ENCODE peak calls at places on chromosomes 4 and X, in seven cellular contexts. L is M059J; M is psoas muscle; P is stimulated activated CD4-positive, alpha-beta T cell treated with anti-CD3 and anti-CD28 coated beads, Interleukin-4, amount 100 ng/mL, for 1 hour; I is NCI-H1417 treated with DMSO at 0.1 percent for 48 hours; B is central memory CD4-positive, alpha-beta T cell; X is A172. G is an unnamed sample.

GRCh38 chr4:10554694-10555093 is 97.5 kb upstream of the ZNF518B start:
- DNase-seq in M (no peak), L (peak; percentile 56), X (peak; percentile 38), B (peak; percentile 8), P (peak; percentile 9), I (no peak), G (no peak)

GRCh38 chr4:86582453-86582852 is 11.7 kb upstream of the PTPN13 start:
- DNase-seq in P (no peak), M (no peak), B (no peak), I (no peak), X (no peak), L (peak; percentile 22), G (no peak)

GRCh38 chr4:2714071-2714770 is 41.9 kb downstream of the TNIP2 start:
- DNase-seq in L (no peak), B (peak; percentile 51), I (no peak), P (peak; percentile 40), X (no peak), M (no peak), G (no peak)

GRCh38 chr4:23006756-23007155 is 314.0 kb downstream of the GBA3 start:
- DNase-seq in X (peak; percentile 58), P (no peak), I (no peak), L (peak; percentile 68), M (no peak), B (no peak), G (no peak)

GRCh38 chr4:81836716-81837115 is 365.0 kb upstream of the RASGEF1B start:
- DNase-seq in B (no peak), L (no peak), M (no peak), P (no peak), I (no peak), X (no peak), G (no peak)

GRCh38 chrX:153907456-153907855 is 3.0 kb downstream of the AVPR2 start:
- DNase-seq in P (no peak), X (no peak), L (no peak), I (no peak), B (no peak), M (no peak), G (no peak)

GRCh38 chrX:9535101-9535500 is 70.2 kb downstream of the TBL1X start:
- DNase-seq in M (no peak), P (no peak), B (no peak), L (no peak), I (no peak), X (no peak), G (no peak)

GRCh38 chr4:98694076-98694475 is 35.7 kb upstream of the TSPAN5 start:
- DNase-seq in L (no peak), P (no peak), B (no peak), X (no peak), M (no peak), I (no peak), G (no peak)

GRCh38 chr4:23768541-23768940 is 121.3 kb downstream of the PPARGC1A start:
- DNase-seq in I (no peak), X (peak; percentile 13), B (no peak), L (peak; percentile 54), M (no peak), P (no peak), G (no peak)

GRCh38 chr4:173270312-173271027 is 63.7 kb downstream of the HMGB2 start:
- DNase-seq in I (no peak), P (no peak), B (no peak), L (peak; percentile 13), X (no peak), M (no peak), G (no peak)

GRCh38 chr4:105990933-105991332 is 95.7 kb downstream of the NPNT start:
- DNase-seq in L (peak; percentile 95), I (no peak), B (no peak), M (peak; percentile 90), X (peak; percentile 87), P (no peak), G (no peak)

GRCh38 chr4:142404191-142404611 is 441.9 kb downstream of the INPP4B start:
- DNase-seq in M (peak; percentile 33), L (peak; percentile 78), P (peak; percentile 30), B (no peak), X (peak; percentile 60), I (no peak), G (no peak)

GRCh38 chr4:111744847-111745246 is 400.4 kb upstream of the FAM241A start:
- DNase-seq in I (no peak), M (no peak), P (no peak), X (no peak), L (no peak), B (no peak), G (no peak)

GRCh38 chr4:167452922-167453321 is 218.6 kb upstream of the SPOCK3 start:
- DNase-seq in B (no peak), P (no peak), M (no peak), X (no peak), L (no peak), I (no peak), G (no peak)

GRCh38 chrX:38837389-38837788 is 36.1 kb downstream of the MID1IP1 start:
- DNase-seq in B (no peak), P (no peak), M (no peak), X (no peak), L (no peak), I (no peak), G (no peak)

GRCh38 chr4:172147702-172148101 is 334.5 kb downstream of the GALNTL6 start:
- DNase-seq in P (no peak), B (no peak), X (no peak), L (no peak), M (no peak), I (peak; percentile 11), G (no peak)

GRCh38 chr4:181796502-181796901 is 446.7 kb upstream of the TENM3 start:
- DNase-seq in P (no peak), X (peak; percentile 7), I (no peak), M (no peak), L (peak; percentile 78), B (no peak), G (no peak)

GRCh38 chrX:103847174-103847870 is 15.3 kb upstream of the RAB9B start:
- DNase-seq in I (no peak), M (no peak), X (no peak), P (no peak), L (peak; percentile 67), B (no peak), G (no peak)

GRCh38 chr4:121070696-121071639 is 1.4 kb downstream of the NDNF start:
- DNase-seq in P (peak; percentile 11), L (peak; percentile 32), I (no peak), B (peak; percentile 3), M (peak; percentile 47), X (no peak), G (no peak)

GRCh38 chr4:140653718-140654515 is 85.2 kb upstream of the UCP1 start:
- DNase-seq in I (no peak), L (no peak), X (no peak), M (no peak), B (no peak), P (no peak), G (no peak)

GRCh38 chr4:7933631-7934510 is 5.8 kb downstream of the AFAP1 start:
- DNase-seq in P (no peak), X (no peak), I (no peak), M (no peak), L (peak; percentile 67), B (no peak), G (no peak)

GRCh38 chr4:8840006-8840793 is 31.4 kb downstream of the HMX1 start:
- DNase-seq in B (no peak), P (no peak), X (no peak), M (no peak), I (no peak), L (no peak), G (no peak)

GRCh38 chr4:160026720-160027119 is 923.8 kb downstream of the RAPGEF2 start:
- DNase-seq in B (no peak), L (peak; percentile 60), I (no peak), M (no peak), X (peak; percentile 74), P (no peak), G (no peak)

GRCh38 chr4:111639876-111640275 is 505.4 kb upstream of the FAM241A start:
- DNase-seq in I (no peak), P (no peak), X (peak; percentile 16), L (peak; percentile 31), B (no peak), M (no peak), G (no peak)

GRCh38 chr4:48311896-48312295 is 29.4 kb upstream of the SLAIN2 start:
- DNase-seq in L (no peak), I (no peak), P (no peak), B (no peak), X (no peak), M (no peak), G (no peak)

GRCh38 chrX:10163031-10163430 is 6.3 kb downstream of the CLCN4 start:
- DNase-seq in B (no peak), I (no peak), M (no peak), X (no peak), L (no peak), P (no peak), G (no peak)

GRCh38 chr4:55993994-55994657 is 45.4 kb downstream of the CEP135 start:
- DNase-seq in M (no peak), P (no peak), X (no peak), L (no peak), I (no peak), B (no peak), G (no peak)

GRCh38 chrX:34875204-34875603 is 67.4 kb upstream of the FAM47B start:
- DNase-seq in M (no peak), P (no peak), I (no peak), B (no peak), L (peak; percentile 73), X (peak; percentile 18), G (no peak)

GRCh38 chr4:168632246-168632832 is 135.5 kb downstream of the PALLD start:
- DNase-seq in I (no peak), B (no peak), M (no peak), X (no peak), P (no peak), L (no peak), G (no peak)

GRCh38 chr4:74206088-74206826 is 48.3 kb downstream of the MTHFD2L start:
- DNase-seq in X (no peak), I (no peak), M (no peak), P (no peak), L (peak; percentile 63), B (no peak), G (no peak)